ENCODE peak calls at places on chromosomes 12 and 14, in seven cellular contexts. A is Peyer's patch, X is tibial nerve, I is transverse colon, K is heart left ventricle, P is uterus, O is prostate gland. S is an unnamed sample.
A peak's percentile ranks its signal among the peaks of the same experiment; 100 is the strongest.

GRCh38 chr12:27504506-27504905 is 19.5 kb upstream of the PPFIBP1 start:
- DNase-seq in X (no peak), P (no peak), I (no peak), K (no peak), O (no peak), A (no peak), S (no peak)

GRCh38 chr14:67556671-67557070 is 23.6 kb downstream of the PLEKHH1 start:
- DNase-seq in I (no peak), A (no peak), X (no peak), K (no peak), P (no peak), O (no peak), S (no peak)

GRCh38 chr14:88613552-88614010 is 50.7 kb downstream of the ZC3H14 start:
- DNase-seq in K (no peak), X (no peak), O (peak; percentile 27), A (no peak), P (no peak), I (no peak), S (no peak)

GRCh38 chr12:66014818-66015217 is 115.7 kb downstream of the LLPH start:
- DNase-seq in A (no peak), K (no peak), O (no peak), I (no peak), X (no peak), P (no peak), S (peak; percentile 55)

GRCh38 chr12:115837220-115837619 is 440.3 kb downstream of the MED13L start:
- DNase-seq in K (no peak), P (no peak), A (no peak), I (no peak), X (no peak), O (no peak), S (no peak)

GRCh38 chr12:47837190-47838171 is 17.8 kb upstream of the HDAC7 start:
- DNase-seq in I (peak; percentile 78), A (peak; percentile 68), K (peak; percentile 72), P (peak; percentile 79), X (peak; percentile 63), O (peak; percentile 66), S (no peak)

GRCh38 chr14:78567343-78567742 is 397.2 kb downstream of the NRXN3 start:
- DNase-seq in P (no peak), I (no peak), O (no peak), A (no peak), K (no peak), X (no peak), S (no peak)

GRCh38 chr14:20748439-20748838 is 2.8 kb downstream of the EDDM3A start:
- DNase-seq in X (no peak), O (no peak), I (peak; percentile 26), P (no peak), A (no peak), K (no peak), S (no peak)

GRCh38 chr12:70648191-70648590 is 11.0 kb upstream of the PTPRB start:
- DNase-seq in X (no peak), A (no peak), I (no peak), P (no peak), K (no peak), O (no peak), S (no peak)

GRCh38 chr12:101592448-101592847 is 2.3 kb upstream of the MYBPC1 start:
- DNase-seq in O (no peak), P (no peak), I (no peak), A (no peak), X (no peak), K (no peak), S (no peak)

GRCh38 chr12:94305293-94305957 is 154.2 kb downstream of the CEP83 start:
- DNase-seq in A (no peak), P (no peak), I (no peak), X (no peak), K (no peak), O (no peak), S (no peak)

GRCh38 chr12:14560904-14561574 is 6.6 kb downstream of the PLBD1 start:
- DNase-seq in O (no peak), K (no peak), X (no peak), A (no peak), I (no peak), P (no peak), S (peak; percentile 39)

GRCh38 chr12:129325566-129325965 is 472.3 kb downstream of the GLT1D1 start:
- DNase-seq in I (no peak), O (no peak), X (no peak), A (no peak), K (no peak), P (no peak), S (no peak)

GRCh38 chr14:29706700-29707099 is 220.9 kb downstream of the PRKD1 start:
- DNase-seq in P (no peak), K (no peak), X (no peak), A (no peak), O (no peak), I (no peak), S (no peak)

GRCh38 chr14:81137316-81137715 is 83.4 kb downstream of the GTF2A1 start:
- DNase-seq in A (no peak), X (no peak), O (no peak), I (no peak), P (no peak), K (no peak), S (no peak)

GRCh38 chr14:96105921-96106441 is 66.8 kb downstream of the C14orf132 start:
- DNase-seq in O (no peak), A (no peak), K (no peak), P (peak; percentile 43), X (peak; percentile 48), I (peak; percentile 63), S (no peak)

GRCh38 chr14:106506901-106507305 is 980.5 kb downstream of the TMEM121 start:
- DNase-seq in K (no peak), I (peak; percentile 22), X (no peak), P (no peak), A (peak; percentile 55), O (no peak), S (peak; percentile 72)

GRCh38 chr12:125742413-125742812 is 677.2 kb downstream of the AACS start:
- DNase-seq in O (no peak), A (no peak), K (no peak), P (no peak), X (no peak), I (no peak), S (no peak)

GRCh38 chr14:31510222-31510621 is 22.4 kb upstream of the GPR33 start:
- DNase-seq in P (no peak), A (no peak), I (no peak), O (no peak), K (no peak), X (no peak), S (no peak)

GRCh38 chr12:80262372-80263170 is 163.2 kb downstream of the OTOGL start:
- DNase-seq in O (no peak), K (no peak), I (no peak), A (no peak), P (no peak), X (no peak), S (no peak)

GRCh38 chr14:55927059-55927458 is 191.2 kb upstream of the PELI2 start:
- DNase-seq in O (no peak), X (no peak), A (no peak), P (no peak), K (no peak), I (peak; percentile 23), S (no peak)

GRCh38 chr12:93847517-93848452 is 170.6 kb downstream of the CRADD start:
- DNase-seq in K (no peak), P (no peak), A (no peak), I (no peak), X (no peak), O (no peak), S (no peak)

GRCh38 chr12:111645433-111645832 is 40.3 kb downstream of the BRAP start:
- DNase-seq in X (no peak), O (no peak), P (no peak), K (no peak), I (no peak), A (no peak), S (no peak)

DNA sequence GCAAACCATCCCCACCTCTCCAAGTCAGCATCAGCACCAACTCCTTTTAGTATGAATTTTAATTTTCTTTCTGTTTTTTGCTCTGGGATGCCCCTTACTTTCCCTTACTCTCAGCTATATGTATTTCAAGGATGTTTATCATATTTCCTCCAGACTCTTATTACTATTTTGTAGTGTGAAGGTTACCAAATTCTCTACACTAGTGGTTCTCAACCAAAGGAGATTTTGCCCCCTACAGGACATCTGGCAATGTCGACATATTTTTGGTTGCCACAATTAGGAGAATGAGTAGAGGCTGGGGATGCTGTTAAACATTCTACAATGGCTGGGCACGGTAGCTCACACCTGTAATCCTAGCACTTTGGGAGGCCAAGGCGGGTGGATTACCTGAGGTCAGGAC is 29.1 kb upstream of the SOS2 start:
- DNase-seq in O (no peak), I (no peak), P (no peak), A (no peak), X (no peak), K (no peak), S (no peak)
- TF ChIP-seq CTCF in O (peak; percentile 32), I (peak; percentile 29), P (peak; percentile 19), A (peak; percentile 37), X (peak; percentile 32), K (peak; percentile 50), S (peak; percentile 55)

GRCh38 chr12:104671407-104672095 is 214.8 kb downstream of the CHST11 start:
- DNase-seq in I (peak; percentile 81), X (peak; percentile 75), K (peak; percentile 83), P (peak; percentile 76), O (peak; percentile 65), A (peak; percentile 55), S (peak; percentile 95)
- TF ChIP-seq POLR2A in I (no peak), X (no peak), K (no peak), P (no peak), O (no peak), A (no peak), S (no peak)

DNA sequence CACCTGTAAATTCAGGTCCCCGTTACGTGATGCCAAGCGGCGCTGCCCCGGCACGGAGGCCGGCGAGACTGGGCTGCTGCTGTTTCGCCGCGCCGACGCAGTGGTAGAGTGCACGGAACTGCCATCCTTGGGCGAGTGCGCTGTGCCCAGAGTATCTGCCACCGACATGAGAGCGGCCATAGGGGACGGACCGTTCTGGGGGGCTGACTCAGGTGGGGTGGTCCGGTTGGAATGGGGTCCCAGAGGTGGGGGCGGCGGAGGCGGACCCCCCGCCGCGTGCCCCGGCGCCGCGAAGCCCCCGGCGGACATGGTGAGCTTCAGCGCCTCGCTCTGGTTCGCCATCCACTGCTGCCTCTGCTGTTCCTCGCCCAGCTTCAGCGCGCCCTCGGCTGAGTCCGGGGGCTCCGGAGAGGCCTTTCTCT is 2.8 kb downstream of the IRF2BPL start:
- DNase-seq in X (no peak), P (no peak), I (no peak), K (peak; percentile 22), O (no peak), A (no peak), S (no peak)
- H3K4me3 ChIP-seq in X (peak overlapping the region; percentile 88), P (peak overlapping the region; percentile 77), I (peak overlapping the region; percentile 77), K (peak overlapping the region; percentile 96), O (peak overlapping the region; percentile 86), A (peak overlapping the region; percentile 94), S (peak overlapping the region; percentile 88)

DNA sequence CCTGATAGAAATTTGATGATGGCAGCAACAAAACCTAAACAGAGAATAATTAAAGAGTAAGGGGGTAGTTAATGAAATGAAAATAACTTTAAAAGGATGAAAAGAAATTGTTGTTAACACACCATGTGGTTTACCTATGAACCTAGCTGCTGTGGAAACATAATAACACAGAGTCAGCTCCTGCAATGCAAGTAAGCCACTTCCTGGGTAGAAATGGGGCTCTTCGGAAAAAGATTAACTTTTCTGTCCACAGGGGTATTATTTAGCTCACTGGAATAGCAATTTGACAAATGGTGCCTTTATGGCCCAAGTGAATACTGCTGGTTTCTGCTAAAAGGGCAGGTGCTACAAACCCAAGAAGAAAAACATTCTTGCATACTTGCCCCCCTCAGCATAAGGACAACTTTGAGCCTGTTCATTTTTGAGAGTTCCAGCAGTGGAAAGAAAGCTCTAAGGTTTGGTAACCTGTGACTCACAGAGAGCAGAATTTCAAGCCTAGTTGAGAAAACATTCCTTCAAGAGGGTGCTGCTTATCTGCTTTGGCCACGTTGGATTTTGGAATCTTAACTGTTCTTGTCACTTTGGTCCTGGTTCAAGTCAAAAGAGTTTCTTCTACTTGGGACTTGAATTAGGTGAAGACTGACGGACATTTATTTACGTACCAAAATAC is 581.3 kb downstream of the DIO2 start:
- DNase-seq in I (no peak), A (no peak), P (no peak), O (no peak), K (no peak), X (no peak), S (no peak)
- TF ChIP-seq CTCF in I (no peak), A (no peak), P (no peak), O (no peak), K (no peak), X (no peak), S (no peak)

S was measured in esophagus muscularis mucosa.